ENCODE peak calls at places on chromosomes 13 and 19, in ten cellular contexts. One of them, this sample, is unnamed.

GRCh38 chr13:35727881-35728280 is 251.4 kb upstream of the MAB21L1 start:
- DNase-seq in tibial artery: no peak
- DNase-seq in cardiac muscle cell: no peak
- DNase-seq in gastrocnemius medialis: no peak
- DNase-seq in PC-9: no peak
- DNase-seq in lower leg skin: no peak
- DNase-seq in choroid plexus epithelial cell: no peak
- DNase-seq in dorsolateral prefrontal cortex: no peak
- DNase-seq in sigmoid colon: no peak
- DNase-seq in astrocyte of the spinal cord: no peak
- DNase-seq in this sample: no peak

GRCh38 chr13:23751195-23751594 is 138.0 kb downstream of the MIPEP start:
- DNase-seq in gastrocnemius medialis: no peak
- DNase-seq in astrocyte of the spinal cord: peak
- DNase-seq in sigmoid colon: no peak
- DNase-seq in tibial artery: no peak
- DNase-seq in PC-9: no peak
- DNase-seq in choroid plexus epithelial cell: peak
- DNase-seq in lower leg skin: no peak
- DNase-seq in cardiac muscle cell: no peak
- DNase-seq in dorsolateral prefrontal cortex: no peak
- DNase-seq in this sample: no peak

GRCh38 chr19:15297416-15298224 is 34.7 kb downstream of the BRD4 start:
- DNase-seq in PC-9: no peak
- DNase-seq in sigmoid colon: no peak
- DNase-seq in tibial artery: no peak
- DNase-seq in gastrocnemius medialis: no peak
- DNase-seq in cardiac muscle cell: peak
- DNase-seq in choroid plexus epithelial cell: peak
- DNase-seq in dorsolateral prefrontal cortex: no peak
- DNase-seq in lower leg skin: no peak
- DNase-seq in astrocyte of the spinal cord: peak
- DNase-seq in this sample: no peak

GRCh38 chr13:47837104-47837880 is 163.8 kb downstream of the SUCLA2 start:
- DNase-seq in PC-9: no peak
- DNase-seq in cardiac muscle cell: no peak
- DNase-seq in sigmoid colon: no peak
- DNase-seq in choroid plexus epithelial cell: no peak
- DNase-seq in astrocyte of the spinal cord: no peak
- DNase-seq in dorsolateral prefrontal cortex: no peak
- DNase-seq in tibial artery: no peak
- DNase-seq in gastrocnemius medialis: no peak
- DNase-seq in lower leg skin: no peak
- DNase-seq in this sample: no peak

GRCh38 chr13:49053215-49053614 is 77.5 kb downstream of the FNDC3A start:
- DNase-seq in tibial artery: no peak
- DNase-seq in astrocyte of the spinal cord: no peak
- DNase-seq in PC-9: no peak
- DNase-seq in choroid plexus epithelial cell: no peak
- DNase-seq in lower leg skin: no peak
- DNase-seq in cardiac muscle cell: no peak
- DNase-seq in dorsolateral prefrontal cortex: no peak
- DNase-seq in gastrocnemius medialis: no peak
- DNase-seq in sigmoid colon: no peak
- DNase-seq in this sample: no peak

GRCh38 chr19:7535035-7535992 is at the start of gene PNPLA6:
- DNase-seq in dorsolateral prefrontal cortex: peak
- DNase-seq in sigmoid colon: peak
- DNase-seq in lower leg skin: peak
- DNase-seq in gastrocnemius medialis: peak
- DNase-seq in cardiac muscle cell: peak
- DNase-seq in PC-9: peak
- DNase-seq in choroid plexus epithelial cell: peak
- DNase-seq in astrocyte of the spinal cord: peak
- DNase-seq in tibial artery: peak
- DNase-seq in this sample: peak

GRCh38 chr13:95530178-95530577 is 22.3 kb upstream of the CLDN10 start:
- DNase-seq in gastrocnemius medialis: peak
- DNase-seq in dorsolateral prefrontal cortex: no peak
- DNase-seq in tibial artery: no peak
- DNase-seq in sigmoid colon: no peak
- DNase-seq in PC-9: peak
- DNase-seq in cardiac muscle cell: peak
- DNase-seq in choroid plexus epithelial cell: peak
- DNase-seq in astrocyte of the spinal cord: peak
- DNase-seq in lower leg skin: no peak
- DNase-seq in this sample: no peak

GRCh38 chr13:35926859-35927530 is 204.2 kb downstream of the DCLK1 start:
- DNase-seq in sigmoid colon: peak
- DNase-seq in dorsolateral prefrontal cortex: no peak
- DNase-seq in cardiac muscle cell: peak
- DNase-seq in gastrocnemius medialis: peak
- DNase-seq in choroid plexus epithelial cell: peak
- DNase-seq in PC-9: no peak
- DNase-seq in lower leg skin: peak
- DNase-seq in tibial artery: no peak
- DNase-seq in astrocyte of the spinal cord: no peak
- DNase-seq in this sample: no peak

GRCh38 chr19:50418186-50419021 is at the start of gene SPIB:
- DNase-seq in cardiac muscle cell: no peak
- DNase-seq in dorsolateral prefrontal cortex: no peak
- DNase-seq in sigmoid colon: no peak
- DNase-seq in tibial artery: no peak
- DNase-seq in choroid plexus epithelial cell: no peak
- DNase-seq in gastrocnemius medialis: no peak
- DNase-seq in lower leg skin: no peak
- DNase-seq in PC-9: no peak
- DNase-seq in astrocyte of the spinal cord: no peak
- DNase-seq in this sample: no peak

GRCh38 chr13:101115762-101116161 is 300.5 kb downstream of the NALCN start:
- DNase-seq in choroid plexus epithelial cell: peak
- DNase-seq in gastrocnemius medialis: no peak
- DNase-seq in astrocyte of the spinal cord: peak
- DNase-seq in dorsolateral prefrontal cortex: no peak
- DNase-seq in cardiac muscle cell: no peak
- DNase-seq in PC-9: no peak
- DNase-seq in sigmoid colon: no peak
- DNase-seq in tibial artery: no peak
- DNase-seq in lower leg skin: no peak
- DNase-seq in this sample: no peak

GRCh38 chr19:32692727-32693061 is 1.1 kb downstream of the NUDT19 start:
- DNase-seq in cardiac muscle cell: no peak
- DNase-seq in tibial artery: no peak
- DNase-seq in astrocyte of the spinal cord: no peak
- DNase-seq in sigmoid colon: no peak
- DNase-seq in PC-9: no peak
- DNase-seq in gastrocnemius medialis: no peak
- DNase-seq in choroid plexus epithelial cell: no peak
- DNase-seq in dorsolateral prefrontal cortex: no peak
- DNase-seq in lower leg skin: no peak
- DNase-seq in this sample: no peak

GRCh38 chr19:44643605-44644390 is at the start of gene PVR:
- DNase-seq in gastrocnemius medialis: peak
- DNase-seq in sigmoid colon: peak
- DNase-seq in choroid plexus epithelial cell: peak
- DNase-seq in astrocyte of the spinal cord: peak
- DNase-seq in cardiac muscle cell: peak
- DNase-seq in PC-9: peak
- DNase-seq in dorsolateral prefrontal cortex: peak
- DNase-seq in tibial artery: peak
- DNase-seq in lower leg skin: no peak
- DNase-seq in this sample: peak

DNA sequence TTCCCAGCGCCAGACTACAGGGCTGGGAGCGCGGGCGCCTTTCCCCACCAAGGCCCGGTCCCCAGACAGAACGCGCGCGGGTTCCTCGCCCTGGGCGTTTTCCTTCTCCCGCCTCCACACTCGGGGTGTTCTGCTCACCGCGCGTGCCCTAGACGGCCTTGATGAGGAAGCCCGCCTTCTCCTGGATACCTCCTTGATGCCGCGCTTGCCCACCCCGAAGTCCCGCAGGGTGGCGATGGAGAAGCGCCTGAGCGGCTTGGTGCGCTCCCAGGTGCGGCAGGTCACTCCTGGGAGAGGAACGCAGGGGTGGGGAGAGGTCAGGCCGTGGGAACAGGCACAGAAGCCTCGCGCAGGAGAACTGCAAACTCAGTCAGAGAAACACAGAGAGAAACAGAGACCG is 34.8 kb downstream of the CYP2B6 start:
- DNase-seq in PC-9: no peak
- DNase-seq in lower leg skin: no peak
- DNase-seq in choroid plexus epithelial cell: no peak
- DNase-seq in astrocyte of the spinal cord: no peak
- DNase-seq in tibial artery: no peak
- DNase-seq in cardiac muscle cell: no peak
- DNase-seq in gastrocnemius medialis: no peak
- DNase-seq in sigmoid colon: no peak
- DNase-seq in dorsolateral prefrontal cortex: no peak
- DNase-seq in this sample: no peak
- TF ChIP-seq CTCF in PC-9: no peak
- TF ChIP-seq CTCF in lower leg skin: no peak
- TF ChIP-seq CTCF in choroid plexus epithelial cell: no peak
- TF ChIP-seq CTCF in astrocyte of the spinal cord: no peak
- TF ChIP-seq CTCF in tibial artery: no peak
- TF ChIP-seq CTCF in cardiac muscle cell: no peak
- TF ChIP-seq CTCF in gastrocnemius medialis: no peak
- TF ChIP-seq CTCF in sigmoid colon: no peak
- TF ChIP-seq CTCF in dorsolateral prefrontal cortex: no peak
- TF ChIP-seq CTCF in this sample: no peak

GRCh38 chr19:17796838-17797168 is 1.9 kb downstream of the B3GNT3 start:
- DNase-seq in lower leg skin: no peak
- DNase-seq in choroid plexus epithelial cell: no peak
- DNase-seq in cardiac muscle cell: no peak
- DNase-seq in astrocyte of the spinal cord: no peak
- DNase-seq in dorsolateral prefrontal cortex: no peak
- DNase-seq in sigmoid colon: no peak
- DNase-seq in PC-9: no peak
- DNase-seq in tibial artery: no peak
- DNase-seq in gastrocnemius medialis: no peak
- DNase-seq in this sample: no peak

GRCh38 chr19:17795495-17795856 is 538 bp downstream of the B3GNT3 start:
- DNase-seq in tibial artery: no peak
- DNase-seq in cardiac muscle cell: no peak
- DNase-seq in lower leg skin: no peak
- DNase-seq in PC-9: no peak
- DNase-seq in dorsolateral prefrontal cortex: no peak
- DNase-seq in gastrocnemius medialis: no peak
- DNase-seq in sigmoid colon: no peak
- DNase-seq in choroid plexus epithelial cell: no peak
- DNase-seq in astrocyte of the spinal cord: no peak
- DNase-seq in this sample: no peak

GRCh38 chr19:17796013-17796837 is 1.3 kb downstream of the B3GNT3 start:
- DNase-seq in tibial artery: no peak
- DNase-seq in lower leg skin: no peak
- DNase-seq in gastrocnemius medialis: no peak
- DNase-seq in choroid plexus epithelial cell: no peak
- DNase-seq in astrocyte of the spinal cord: no peak
- DNase-seq in dorsolateral prefrontal cortex: no peak
- DNase-seq in cardiac muscle cell: no peak
- DNase-seq in sigmoid colon: no peak
- DNase-seq in PC-9: peak
- DNase-seq in this sample: no peak

GRCh38 chr19:17794731-17795494 is at the start of gene B3GNT3:
- DNase-seq in astrocyte of the spinal cord: no peak
- DNase-seq in cardiac muscle cell: peak
- DNase-seq in choroid plexus epithelial cell: peak
- DNase-seq in dorsolateral prefrontal cortex: no peak
- DNase-seq in PC-9: peak
- DNase-seq in lower leg skin: no peak
- DNase-seq in sigmoid colon: no peak
- DNase-seq in gastrocnemius medialis: no peak
- DNase-seq in tibial artery: no peak
- DNase-seq in this sample: no peak

DNA sequence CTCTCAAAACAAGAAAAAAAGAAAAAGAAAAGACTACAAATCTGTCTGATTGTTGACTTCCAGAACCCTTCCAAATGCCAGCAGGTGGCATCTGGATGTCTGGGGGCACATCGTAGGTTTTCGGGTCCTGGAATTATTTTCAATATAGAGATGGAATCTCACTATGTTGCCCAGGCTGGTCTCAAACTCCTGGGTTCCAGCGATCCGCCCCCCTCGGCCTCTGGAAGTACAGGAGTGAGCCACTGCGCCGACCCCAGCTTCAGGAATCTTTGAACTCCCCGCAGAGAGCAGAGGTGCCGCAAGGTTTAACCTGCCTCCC is 567 bp upstream of the B3GNT3 start:
- DNase-seq in tibial artery: no peak
- DNase-seq in dorsolateral prefrontal cortex: no peak
- DNase-seq in PC-9: no peak
- DNase-seq in lower leg skin: no peak
- DNase-seq in choroid plexus epithelial cell: no peak
- DNase-seq in astrocyte of the spinal cord: no peak
- DNase-seq in cardiac muscle cell: no peak
- DNase-seq in sigmoid colon: no peak
- DNase-seq in gastrocnemius medialis: no peak
- DNase-seq in this sample: no peak
- TF ChIP-seq CTCF in tibial artery: no peak
- TF ChIP-seq CTCF in dorsolateral prefrontal cortex: no peak
- TF ChIP-seq CTCF in PC-9: peak
- TF ChIP-seq CTCF in lower leg skin: no peak
- TF ChIP-seq CTCF in choroid plexus epithelial cell: no peak
- TF ChIP-seq CTCF in astrocyte of the spinal cord: no peak
- TF ChIP-seq CTCF in cardiac muscle cell: no peak
- TF ChIP-seq CTCF in sigmoid colon: no peak
- TF ChIP-seq CTCF in gastrocnemius medialis: no peak
- TF ChIP-seq CTCF in this sample: no peak

DNA sequence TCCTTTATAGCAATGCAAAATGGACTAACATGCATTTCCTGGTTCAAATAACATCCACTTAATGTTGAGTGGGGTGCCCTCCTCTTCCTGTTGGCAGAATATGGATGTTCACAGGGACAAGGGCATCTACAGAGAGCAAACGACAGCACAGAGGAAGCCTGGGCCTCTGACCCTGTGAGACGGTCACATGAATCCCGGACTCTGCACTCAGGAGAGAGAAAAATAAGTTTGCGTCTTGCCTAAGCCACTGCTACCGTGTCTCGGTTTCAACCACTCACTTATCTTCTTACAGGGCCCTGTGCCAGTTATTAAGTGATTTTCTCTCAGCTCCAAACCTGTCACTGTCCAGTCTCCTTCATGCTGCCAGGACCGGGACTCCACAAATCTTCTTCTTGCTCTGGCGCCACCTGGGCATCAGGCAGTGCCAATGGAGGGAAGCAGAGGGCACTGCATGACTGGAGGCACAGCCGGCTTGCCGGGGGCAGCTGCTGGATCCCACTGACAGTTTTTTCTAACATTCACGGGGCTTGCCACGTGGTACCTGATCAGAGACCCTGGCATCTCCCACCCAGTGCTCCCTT is 11.8 kb downstream of the LIG1 start:
- DNase-seq in cardiac muscle cell: no peak
- DNase-seq in gastrocnemius medialis: no peak
- DNase-seq in PC-9: no peak
- DNase-seq in choroid plexus epithelial cell: no peak
- DNase-seq in lower leg skin: no peak
- DNase-seq in astrocyte of the spinal cord: no peak
- DNase-seq in tibial artery: no peak
- DNase-seq in sigmoid colon: no peak
- DNase-seq in dorsolateral prefrontal cortex: no peak
- DNase-seq in this sample: no peak
- TF ChIP-seq CTCF in cardiac muscle cell: no peak
- TF ChIP-seq CTCF in gastrocnemius medialis: no peak
- TF ChIP-seq CTCF in PC-9: no peak
- TF ChIP-seq CTCF in choroid plexus epithelial cell: no peak
- TF ChIP-seq CTCF in lower leg skin: no peak
- TF ChIP-seq CTCF in astrocyte of the spinal cord: no peak
- TF ChIP-seq CTCF in tibial artery: no peak
- TF ChIP-seq CTCF in sigmoid colon: no peak
- TF ChIP-seq CTCF in dorsolateral prefrontal cortex: no peak
- TF ChIP-seq CTCF in this sample: no peak

GRCh38 chr13:41554626-41555386 is 97.5 kb downstream of the RGCC start:
- DNase-seq in dorsolateral prefrontal cortex: no peak
- DNase-seq in gastrocnemius medialis: no peak
- DNase-seq in choroid plexus epithelial cell: no peak
- DNase-seq in lower leg skin: no peak
- DNase-seq in cardiac muscle cell: no peak
- DNase-seq in astrocyte of the spinal cord: no peak
- DNase-seq in PC-9: no peak
- DNase-seq in sigmoid colon: no peak
- DNase-seq in tibial artery: no peak
- DNase-seq in this sample: no peak
- TF ChIP-seq CTCF in dorsolateral prefrontal cortex: no peak
- TF ChIP-seq CTCF in gastrocnemius medialis: no peak
- TF ChIP-seq CTCF in choroid plexus epithelial cell: no peak
- TF ChIP-seq CTCF in lower leg skin: no peak
- TF ChIP-seq CTCF in cardiac muscle cell: no peak
- TF ChIP-seq CTCF in astrocyte of the spinal cord: no peak
- TF ChIP-seq CTCF in PC-9: no peak
- TF ChIP-seq CTCF in sigmoid colon: no peak
- TF ChIP-seq CTCF in tibial artery: no peak
- TF ChIP-seq CTCF in this sample: no peak

This sample was measured in progenitor cell of endocrine pancreas.